ENCODE peak calls at places on chromosomes 13 and 19, in six cellular contexts. W is neuronal stem cell; P is CD8-positive, alpha-beta memory T cell; S is aorta; C is upper lobe of right lung; E is transverse colon. G is an unnamed sample.

GRCh38 chr13:76942363-76942762 is 5.9 kb upstream of the ACOD1 start:
- DNase-seq in W (no peak), P (no peak), S (no peak), C (no peak), E (no peak), G (no peak)

GRCh38 chr19:16326401-16327130 is 1.9 kb downstream of the KLF2 start:
- DNase-seq in W (no peak), P (peak; percentile 80), S (peak; percentile 82), C (peak; percentile 68), E (peak; percentile 55), G (no peak)

GRCh38 chr19:28501979-28502378 is 711.0 kb downstream of the UQCRFS1 start:
- DNase-seq in W (no peak), P (no peak), S (no peak), C (no peak), E (no peak), G (no peak)

GRCh38 chr13:67557118-67557517 is 327.0 kb upstream of the PCDH9 start:
- DNase-seq in W (no peak), P (no peak), S (no peak), C (no peak), E (no peak), G (no peak)

GRCh38 chr13:56396318-56396717 is 744.4 kb upstream of the PRR20A start:
- DNase-seq in W (no peak), P (no peak), S (no peak), C (no peak), E (no peak), G (no peak)

GRCh38 chr13:21071015-21071414 is 9.6 kb upstream of the LATS2 start:
- DNase-seq in W (no peak), P (no peak), S (no peak), C (no peak), E (no peak), G (peak; percentile 18)

GRCh38 chr13:76620036-76620435 is 266.2 kb downstream of the KCTD12 start:
- DNase-seq in W (no peak), P (no peak), S (no peak), C (no peak), E (no peak), G (no peak)

GRCh38 chr13:46113596-46113995 is 8.8 kb upstream of the CPB2 start:
- DNase-seq in W (no peak), P (no peak), S (no peak), C (no peak), E (no peak), G (no peak)

GRCh38 chr13:51767100-51767499 is 36.9 kb downstream of the DHRS12 start:
- DNase-seq in W (no peak), P (no peak), S (no peak), C (no peak), E (no peak), G (no peak)

GRCh38 chr13:105907319-105908019 is 628.0 kb downstream of the EFNB2 start:
- DNase-seq in W (no peak), P (no peak), S (no peak), C (no peak), E (no peak), G (no peak)

GRCh38 chr13:45068036-45069001 is 52.0 kb upstream of the GTF2F2 start:
- DNase-seq in W (no peak), P (no peak), S (no peak), C (no peak), E (peak; percentile 11), G (no peak)

GRCh38 chr19:56622374-56622773 is 20.6 kb upstream of the SMIM17 start:
- DNase-seq in W (no peak), P (no peak), S (peak; percentile 62), C (no peak), E (no peak), G (no peak)

GRCh38 chr19:15331419-15332310 is 674 bp downstream of the BRD4 start:
- DNase-seq in W (peak; percentile 21), P (peak; percentile 76), S (peak; percentile 88), C (peak; percentile 85), E (peak; percentile 64), G (no peak)

GRCh38 chr19:54172413-54172763 is 572 bp downstream of the TMC4 start:
- DNase-seq in W (no peak), P (no peak), S (no peak), C (no peak), E (peak; percentile 57), G (no peak)

GRCh38 chr13:113982296-113982661 is 8.4 kb upstream of the C13orf46 start:
- DNase-seq in W (no peak), P (peak; percentile 33), S (peak; percentile 55), C (peak; percentile 56), E (no peak), G (no peak)

DNA sequence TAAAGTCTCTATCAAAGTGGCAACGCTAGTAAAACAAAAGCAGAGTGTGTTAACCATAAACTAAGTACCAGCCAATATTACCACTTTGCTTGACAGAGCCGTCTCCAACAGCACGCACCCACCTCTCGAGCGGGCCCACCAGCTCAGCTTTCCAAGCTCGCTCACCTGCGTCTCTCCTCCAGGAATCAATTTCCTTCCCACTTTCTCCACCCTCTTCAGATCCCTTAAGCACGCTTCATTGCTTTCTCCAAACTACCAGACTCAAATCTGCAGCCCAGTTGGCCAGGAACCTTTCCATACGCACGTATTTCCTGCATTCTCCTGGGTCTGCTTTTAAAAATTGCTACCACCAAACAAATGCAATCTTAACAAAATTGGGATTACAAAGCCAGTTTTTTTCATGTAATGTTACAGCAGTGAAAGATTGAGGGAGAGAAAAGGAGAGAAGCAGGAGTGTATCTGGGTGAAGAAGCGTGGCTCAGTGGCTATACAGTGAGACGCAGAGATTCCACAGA is 1.5 kb downstream of the ENOX1 start:
- DNase-seq in W (no peak), P (no peak), S (no peak), C (no peak), E (no peak), G (no peak)
- H3K27ac ChIP-seq in W (no peak overlapping the region), P (no peak overlapping the region), S (no peak overlapping the region), C (no peak overlapping the region), E (peak overlapping the region; percentile 87), G (no peak overlapping the region)

GRCh38 chr19:41325640-41325946 is 15.6 kb downstream of the CCDC97 start:
- DNase-seq in W (no peak), P (no peak), S (no peak), C (no peak), E (no peak), G (peak; percentile 51)

GRCh38 chr19:41324921-41325639 is 15.1 kb downstream of the CCDC97 start:
- DNase-seq in W (no peak), P (peak; percentile 61), S (peak; percentile 91), C (peak; percentile 78), E (peak; percentile 57), G (peak; percentile 95)

GRCh38 chr19:41327499-41328156 is 17.7 kb downstream of the CCDC97 start:
- DNase-seq in W (no peak), P (peak; percentile 97), S (peak; percentile 86), C (peak; percentile 96), E (peak; percentile 88), G (no peak)

GRCh38 chr19:41327076-41327475 is 17.1 kb downstream of the CCDC97 start:
- DNase-seq in W (no peak), P (no peak), S (no peak), C (no peak), E (no peak), G (no peak)

DNA sequence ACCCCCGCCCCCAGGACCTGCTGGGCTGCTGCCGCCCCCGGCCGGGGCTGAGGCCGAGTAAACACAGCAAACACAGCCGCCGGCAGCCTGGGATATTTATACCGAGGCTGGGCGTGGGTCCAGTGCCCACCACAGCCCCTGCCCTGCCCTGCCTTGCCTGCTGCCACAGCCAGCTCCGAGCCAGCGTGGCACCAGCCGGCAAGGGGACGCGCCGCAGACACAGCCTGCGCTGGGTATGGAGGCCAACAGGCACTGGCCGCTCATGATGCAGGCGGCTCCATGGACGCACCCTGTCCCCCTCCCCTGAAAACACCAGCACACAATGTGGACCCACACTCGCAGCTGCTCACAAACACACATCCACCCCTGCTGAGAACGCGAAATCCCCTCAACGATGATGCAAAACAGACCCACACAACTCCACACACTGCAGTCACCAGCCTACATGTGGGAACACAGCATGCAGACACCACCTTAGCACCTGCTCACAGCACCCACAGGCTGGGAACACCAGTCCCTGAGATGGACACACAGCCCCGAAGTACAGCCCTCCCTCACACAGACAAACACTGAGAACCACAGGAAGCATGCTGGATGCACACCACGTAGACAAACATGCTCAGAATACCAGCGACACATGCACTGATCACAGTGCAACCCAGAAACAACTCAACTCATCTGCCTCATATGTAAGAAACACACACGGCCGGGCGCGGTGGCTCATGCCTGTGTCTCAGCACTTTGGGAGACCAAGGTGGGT is 16.2 kb downstream of the CCDC97 start:
- DNase-seq in W (no peak), P (peak; percentile 60), S (no peak), C (no peak), E (peak; percentile 39), G (peak; percentile 51)
- H3K27ac ChIP-seq in W (no peak overlapping the region), P (no peak overlapping the region), S (peak overlapping the region; percentile 40), C (peak overlapping the region; percentile 80), E (peak overlapping the region; percentile 81), G (peak overlapping the region; percentile 93)

GRCh38 chr19:49565261-49565660 is 15.1 kb downstream of the NOSIP start:
- DNase-seq in W (no peak), P (no peak), S (no peak), C (no peak), E (peak; percentile 82), G (no peak)

GRCh38 chr19:49566302-49566701 is 14.1 kb downstream of the NOSIP start:
- DNase-seq in W (no peak), P (no peak), S (no peak), C (no peak), E (no peak), G (no peak)

GRCh38 chr19:49570997-49571676 is 9.2 kb downstream of the NOSIP start:
- DNase-seq in W (no peak), P (no peak), S (no peak), C (no peak), E (peak; percentile 68), G (no peak)

GRCh38 chr19:49570138-49570856 is 10.1 kb downstream of the NOSIP start:
- DNase-seq in W (peak; percentile 87), P (peak; percentile 81), S (no peak), C (no peak), E (peak; percentile 73), G (peak; percentile 67)

DNA sequence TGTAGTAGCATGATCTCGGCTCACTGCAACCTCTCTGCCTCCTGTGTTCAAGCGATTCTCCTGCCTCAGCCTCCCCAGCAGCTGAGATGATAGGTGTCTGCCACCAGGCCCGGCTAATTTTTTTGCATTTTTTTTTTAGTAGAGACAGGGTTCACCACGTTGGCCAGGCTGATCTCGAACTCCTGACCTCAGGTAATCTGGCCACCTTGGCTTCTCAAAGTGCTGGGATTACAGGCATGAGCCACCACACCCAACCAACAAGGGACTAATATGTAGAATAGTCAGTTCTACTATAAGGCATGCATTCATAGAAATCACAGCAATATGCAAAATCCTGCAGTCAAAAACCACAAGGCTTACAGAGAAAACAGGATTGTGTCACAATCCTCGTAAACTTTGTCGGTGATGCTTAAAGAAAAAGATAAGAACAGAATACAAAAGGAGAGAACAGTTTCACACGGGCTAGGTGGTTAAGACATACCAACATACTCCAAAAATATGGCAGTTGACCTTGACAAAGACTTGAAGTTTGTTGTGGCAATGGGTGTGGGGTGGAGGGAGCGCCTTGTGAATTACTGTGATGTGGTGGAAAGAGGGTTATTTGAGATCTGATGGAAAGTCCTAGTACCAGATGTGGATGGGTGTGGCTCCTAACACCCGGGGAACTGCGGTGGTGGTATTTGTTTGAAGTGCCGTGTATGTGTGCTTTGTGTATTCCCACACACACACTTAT is 12.5 kb downstream of the NOSIP start:
- DNase-seq in W (no peak), P (peak; percentile 86), S (no peak), C (no peak), E (peak; percentile 57), G (no peak)
- H3K27ac ChIP-seq in W (no peak overlapping the region), P (peak overlapping the region; percentile 12), S (no peak overlapping the region), C (no peak overlapping the region), E (peak overlapping the region; percentile 85), G (peak overlapping the region; percentile 13)

GRCh38 chr19:18430417-18431144 is 7.4 kb downstream of the ISYNA1 start:
- DNase-seq in W (no peak), P (peak; percentile 53), S (no peak), C (no peak), E (no peak), G (no peak)
- H3K27ac ChIP-seq in W (no peak overlapping the region), P (no peak overlapping the region), S (no peak overlapping the region), C (no peak overlapping the region), E (no peak overlapping the region), G (no peak overlapping the region)

GRCh38 chr19:36031308-36031707 is 1.4 kb downstream of the CLIP3 start:
- DNase-seq in W (no peak), P (no peak), S (no peak), C (no peak), E (no peak), G (no peak)
- H3K27ac ChIP-seq in W (no peak overlapping the region), P (no peak overlapping the region), S (no peak overlapping the region), C (no peak overlapping the region), E (peak overlapping the region; percentile 78), G (no peak overlapping the region)